ENCODE peak calls at places on chromosomes 7 and 10, in eight cellular contexts. K is GM10248, I is Peyer's patch, B is hepatocyte, O is heart left ventricle, A is endothelial cell of umbilical vein, H is GM13976, Y is endothelial cell. C is an unnamed sample.

GRCh38 chr7:16740623-16740953 is 13.0 kb upstream of the TSPAN13 start:
- DNase-seq in I (no peak), K (no peak), B (no peak), Y (no peak), H (no peak), A (no peak), O (no peak), C (no peak)

GRCh38 chr10:119370972-119371703 is 163.8 kb downstream of the GRK5 start:
- DNase-seq in H (no peak), K (no peak), I (no peak), O (peak; percentile 77), B (no peak), Y (peak; percentile 34), A (peak; percentile 90), C (peak; percentile 92)

GRCh38 chr7:152866791-152867481 is 107.4 kb downstream of the ACTR3B start:
- DNase-seq in Y (no peak), O (no peak), H (no peak), A (no peak), I (no peak), K (no peak), B (no peak), C (peak; percentile 82)

GRCh38 chr10:125331056-125331455 is 170.7 kb upstream of the CTBP2 start:
- DNase-seq in H (no peak), K (no peak), B (no peak), A (no peak), O (no peak), Y (no peak), I (no peak), C (no peak)

GRCh38 chr10:132528064-132528800 is 9.4 kb upstream of the INPP5A start:
- DNase-seq in B (no peak), A (no peak), O (peak; percentile 3), I (no peak), K (no peak), H (no peak), Y (no peak), C (no peak)

GRCh38 chr10:113690749-113691148 is 11.0 kb downstream of the CASP7 start:
- DNase-seq in Y (no peak), I (no peak), B (no peak), H (no peak), A (no peak), O (no peak), K (no peak), C (no peak)

GRCh38 chr10:124512600-124512999 is 51.0 kb downstream of the LHPP start:
- DNase-seq in I (no peak), B (no peak), A (no peak), K (no peak), H (no peak), O (no peak), Y (no peak), C (no peak)

GRCh38 chr10:123674741-123675140 is 8.6 kb downstream of the GPR26 start:
- DNase-seq in I (no peak), O (no peak), Y (no peak), B (no peak), H (no peak), K (no peak), A (no peak), C (no peak)

GRCh38 chr7:73427902-73428696 is 5.5 kb upstream of the FZD9 start:
- DNase-seq in O (no peak), I (no peak), Y (no peak), A (no peak), K (no peak), B (no peak), H (no peak), C (no peak)

GRCh38 chr10:19922236-19922963 is 106.2 kb downstream of the PLXDC2 start:
- DNase-seq in Y (no peak), H (no peak), I (no peak), K (no peak), A (peak; percentile 76), O (peak; percentile 44), B (peak; percentile 20), C (no peak)

GRCh38 chr7:47885309-47886000 is 62.8 kb downstream of the PKD1L1 start:
- DNase-seq in I (no peak), O (no peak), K (no peak), Y (no peak), B (no peak), H (no peak), A (no peak), C (peak; percentile 46)

GRCh38 chr10:71729023-71729649 is 9.6 kb upstream of the C10orf105 start:
- DNase-seq in I (no peak), Y (no peak), A (no peak), H (no peak), K (no peak), O (peak; percentile 66), B (no peak), C (no peak)

GRCh38 chr10:49300140-49300974 is 1.4 kb downstream of the C10orf71 start:
- DNase-seq in O (peak; percentile 77), Y (no peak), K (no peak), A (no peak), H (no peak), B (peak; percentile 34), I (peak; percentile 42), C (no peak)

GRCh38 chr10:132434405-132435005 is 37.5 kb downstream of the PWWP2B start:
- DNase-seq in B (no peak), O (peak; percentile 59), K (no peak), H (no peak), Y (no peak), A (peak; percentile 22), I (peak; percentile 75), C (no peak)

GRCh38 chr10:102644066-102644645 is at the start of gene TRIM8:
- DNase-seq in A (peak; percentile 41), O (peak; percentile 62), Y (peak; percentile 62), H (peak; percentile 66), B (peak; percentile 84), K (peak; percentile 55), I (peak; percentile 60), C (no peak)

GRCh38 chr7:99788554-99788953 is 4.6 kb upstream of the CYP3A4 start:
- DNase-seq in B (no peak), I (no peak), K (peak; percentile 21), A (no peak), O (no peak), H (no peak), Y (no peak), C (no peak)

GRCh38 chr10:126179637-126180036 is 208.6 kb downstream of the ADAM12 start:
- DNase-seq in O (no peak), Y (no peak), K (no peak), I (no peak), B (no peak), A (no peak), H (no peak), C (no peak)

GRCh38 chr7:17902599-17902998 is 37.7 kb downstream of the SNX13 start:
- DNase-seq in O (no peak), I (no peak), H (no peak), B (no peak), Y (no peak), A (no peak), K (no peak), C (no peak)

GRCh38 chr7:100044719-100045118 is 4.9 kb upstream of the ZSCAN21 start:
- DNase-seq in O (no peak), H (peak; percentile 59), B (no peak), I (peak; percentile 29), Y (no peak), K (peak; percentile 39), A (no peak), C (no peak)

GRCh38 chr7:50852901-50853300 is 70.2 kb upstream of the GRB10 start:
- DNase-seq in I (no peak), B (no peak), K (no peak), H (no peak), A (no peak), Y (no peak), O (no peak), C (no peak)

GRCh38 chr7:1770331-1770730 is 100.3 kb downstream of the ELFN1 start:
- DNase-seq in K (no peak), H (no peak), B (no peak), Y (no peak), O (no peak), A (no peak), I (no peak), C (peak; percentile 49)

GRCh38 chr10:132120734-132121510 is 55.2 kb downstream of the JAKMIP3 start:
- DNase-seq in H (no peak), B (no peak), Y (no peak), O (no peak), K (no peak), I (no peak), A (no peak), C (no peak)

GRCh38 chr10:46541017-46541661 is 15.3 kb downstream of the GPRIN2 start:
- DNase-seq in A (no peak), I (no peak), Y (peak; percentile 80), B (peak; percentile 71), H (peak; percentile 60), O (no peak), K (no peak), C (no peak)

GRCh38 chr7:98599886-98600285 is 17.2 kb upstream of the NPTX2 start:
- DNase-seq in H (no peak), B (no peak), I (no peak), O (no peak), A (no peak), K (no peak), Y (no peak), C (no peak)

GRCh38 chr7:38312776-38313175 is 39.3 kb upstream of the TARP start:
- DNase-seq in O (no peak), A (peak; percentile 13), I (no peak), B (no peak), K (no peak), Y (no peak), H (no peak), C (no peak)

GRCh38 chr7:93632371-93632770 is 57.8 kb upstream of the CALCR start:
- DNase-seq in A (no peak), H (no peak), B (no peak), I (no peak), Y (no peak), O (no peak), K (no peak), C (no peak)

GRCh38 chr10:80498833-80499671 is 38.6 kb upstream of the SH2D4B start:
- DNase-seq in K (no peak), Y (no peak), H (no peak), B (peak; percentile 94), A (peak; percentile 78), I (peak; percentile 61), O (peak; percentile 83), C (no peak)
- TF ChIP-seq CTCF in K (no peak), Y (no peak), H (no peak), B (no peak), A (no peak), I (no peak), O (no peak), C (no peak)

GRCh38 chr7:113159746-113160339 is 41.5 kb upstream of the SMIM30 start:
- DNase-seq in K (peak; percentile 35), H (no peak), B (peak; percentile 50), A (peak; percentile 6), I (no peak), Y (peak; percentile 26), O (no peak), C (no peak)
- TF ChIP-seq CTCF in K (peak; percentile 37), H (peak; percentile 43), B (peak; percentile 55), A (peak; percentile 65), I (peak; percentile 27), Y (peak; percentile 68), O (peak; percentile 46), C (peak; percentile 84)

GRCh38 chr10:92629945-92630344 is 37.0 kb downstream of the KIF11 start:
- DNase-seq in Y (no peak), A (no peak), B (no peak), K (no peak), H (no peak), O (no peak), I (no peak), C (no peak)

GRCh38 chr10:92627845-92628480 is 35.0 kb downstream of the KIF11 start:
- DNase-seq in O (no peak), I (no peak), A (peak; percentile 24), B (no peak), Y (no peak), K (no peak), H (no peak), C (no peak)
- TF ChIP-seq CTCF in O (no peak), I (no peak), A (no peak), B (no peak), Y (no peak), K (no peak), H (no peak), C (no peak)

GRCh38 chr10:75860009-75860408 is 428.6 kb downstream of the LRMDA start:
- DNase-seq in O (no peak), H (no peak), A (no peak), Y (no peak), I (no peak), K (no peak), B (no peak), C (no peak)
- TF ChIP-seq CTCF in O (no peak), H (no peak), A (no peak), Y (no peak), I (no peak), K (no peak), B (no peak), C (no peak)